ENCODE peak calls at places on chromosomes 16 and 17, in nine cellular contexts. D, T, N, Q, F, X, V, B and G are unnamed samples.

GRCh38 chr17:12288007-12288406 is 267.3 kb downstream of the MAP2K4 start:
- DNase-seq in B (no peak), T (no peak), V (no peak), Q (no peak), X (no peak), D (no peak), N (no peak), F (no peak), G (no peak)

GRCh38 chr16:67254809-67255552 is 6.2 kb downstream of the SLC9A5 start:
- DNase-seq in F (no peak), T (no peak), V (no peak), D (no peak), B (peak), Q (no peak), X (no peak), N (no peak), G (no peak)

GRCh38 chr16:67860589-67861398 is 12.1 kb upstream of the EDC4 start:
- DNase-seq in X (no peak), T (peak), D (no peak), F (no peak), Q (no peak), V (no peak), B (no peak), N (no peak), G (no peak)

GRCh38 chr17:77002103-77003045 is 134.2 kb downstream of the MGAT5B start:
- DNase-seq in B (no peak), F (peak), T (peak), D (peak), X (no peak), V (no peak), N (peak), Q (no peak), G (no peak)

GRCh38 chr16:14024300-14024699 is 46.8 kb upstream of the MRTFB start:
- DNase-seq in V (no peak), F (no peak), T (no peak), B (no peak), Q (peak), D (no peak), X (no peak), N (no peak), G (peak)

GRCh38 chr16:56950881-56951771 is 10.6 kb upstream of the CETP start:
- DNase-seq in F (peak), B (peak), V (no peak), X (peak), D (peak), N (no peak), Q (peak), T (peak), G (peak)

GRCh38 chr17:7579839-7580630 is 597 bp downstream of the CD68 start:
- DNase-seq in Q (no peak), T (no peak), N (no peak), X (peak), V (no peak), F (no peak), B (no peak), D (no peak), G (no peak)

GRCh38 chr17:59763861-59764260 is 56.4 kb downstream of the VMP1 start:
- DNase-seq in D (no peak), V (no peak), T (peak), Q (peak), N (no peak), F (peak), B (no peak), X (no peak), G (no peak)

GRCh38 chr17:55421179-55421934 is at the start of gene MMD:
- DNase-seq in X (peak), D (peak), V (no peak), Q (no peak), B (peak), N (no peak), T (no peak), F (no peak), G (no peak)

GRCh38 chr17:80792373-80792781 is 199.3 kb upstream of the CHMP6 start:
- DNase-seq in X (no peak), N (no peak), F (no peak), B (no peak), D (no peak), V (no peak), Q (no peak), T (peak), G (no peak)

GRCh38 chr17:18145811-18146210 is 37.3 kb downstream of the MYO15A start:
- DNase-seq in D (no peak), T (no peak), V (no peak), B (no peak), F (no peak), Q (no peak), X (no peak), N (no peak), G (no peak)

GRCh38 chr16:12539185-12539929 is 264.3 kb downstream of the CPPED1 start:
- DNase-seq in D (no peak), N (no peak), B (no peak), X (no peak), V (peak), F (no peak), T (no peak), Q (no peak), G (peak)

GRCh38 chr16:74035816-74036215 is 260.8 kb upstream of the PSMD7 start:
- DNase-seq in F (peak), D (peak), X (no peak), T (peak), B (peak), Q (no peak), V (no peak), N (peak), G (peak)

GRCh38 chr16:54927125-54928015 is 3.3 kb upstream of the IRX5 start:
- DNase-seq in X (no peak), V (no peak), B (peak), D (no peak), T (no peak), F (no peak), Q (no peak), N (no peak), G (peak)

GRCh38 chr17:76337413-76337777 is 16.3 kb downstream of the PRPSAP1 start:
- DNase-seq in D (no peak), F (no peak), X (no peak), B (no peak), V (no peak), T (no peak), N (no peak), Q (peak), G (peak)

GRCh38 chr16:49821156-49821555 is 34.8 kb downstream of the ZNF423 start:
- DNase-seq in B (no peak), Q (no peak), N (no peak), V (no peak), X (no peak), D (peak), T (no peak), F (no peak), G (no peak)

GRCh38 chr17:2295575-2295974 is 8.0 kb downstream of the SMG6 start:
- DNase-seq in Q (no peak), B (no peak), D (no peak), T (no peak), F (no peak), N (no peak), V (no peak), X (no peak), G (no peak)

GRCh38 chr16:87965417-87965816 is 14.2 kb downstream of the BANP start:
- DNase-seq in V (no peak), T (no peak), N (no peak), F (no peak), D (no peak), X (no peak), B (peak), Q (no peak), G (no peak)

GRCh38 chr16:15650019-15650697 is at the start of gene NDE1:
- DNase-seq in F (peak), T (peak), X (peak), V (no peak), N (peak), B (peak), Q (peak), D (peak), G (peak)

GRCh38 chr17:5786510-5786875 is 202.2 kb upstream of the NLRP1 start:
- DNase-seq in X (no peak), V (no peak), F (no peak), Q (no peak), T (no peak), B (no peak), D (no peak), N (no peak), G (no peak)

GRCh38 chr17:7956208-7956965 is 24.4 kb downstream of the CNTROB start:
- DNase-seq in Q (peak), B (no peak), F (no peak), V (no peak), N (no peak), D (peak), T (no peak), X (no peak), G (no peak)

GRCh38 chr16:2072926-2073325 is 25.1 kb downstream of the TSC2 start:
- DNase-seq in V (no peak), Q (no peak), D (no peak), N (no peak), F (no peak), T (no peak), X (no peak), B (no peak), G (no peak)

GRCh38 chr16:79599837-79600635 is 501 bp downstream of the MAF start:
- DNase-seq in Q (no peak), B (peak), N (no peak), V (no peak), T (peak), F (no peak), D (peak), X (peak), G (peak)

GRCh38 chr17:78117027-78117981 is 11.3 kb downstream of the TMC6 start:
- DNase-seq in V (no peak), X (peak), Q (no peak), B (no peak), T (no peak), D (peak), F (no peak), N (no peak), G (no peak)

GRCh38 chr16:51630051-51630450 is 479.0 kb upstream of the SALL1 start:
- DNase-seq in V (no peak), X (peak), B (no peak), T (no peak), Q (no peak), D (no peak), F (no peak), N (no peak), G (no peak)

GRCh38 chr16:73034374-73034773 is 13.6 kb downstream of the ZFHX3 start:
- DNase-seq in Q (no peak), T (no peak), B (no peak), D (no peak), N (no peak), F (no peak), X (no peak), V (peak), G (no peak)

GRCh38 chr17:17885029-17885351 is 48.2 kb upstream of the SREBF1 start:
- DNase-seq in T (no peak), N (no peak), F (no peak), Q (no peak), B (no peak), X (no peak), V (no peak), D (no peak), G (no peak)

GRCh38 chr17:4833941-4834501 is 881 bp downstream of the MINK1 start:
- DNase-seq in N (no peak), Q (peak), X (no peak), B (no peak), T (peak), D (peak), F (peak), V (no peak), G (peak)

GRCh38 chr17:80364091-80364691 is 50.8 kb upstream of the ENDOV start:
- DNase-seq in N (peak), B (no peak), F (peak), D (peak), Q (no peak), V (no peak), T (peak), X (peak), G (peak)

GRCh38 chr16:88977028-88977844 is at the start of gene CBFA2T3:
- DNase-seq in F (no peak), T (no peak), B (peak), D (no peak), N (no peak), Q (peak), V (no peak), X (no peak), G (peak)

GRCh38 chr17:4944554-4945175 is 3.7 kb downstream of the PFN1 start:
- DNase-seq in T (no peak), V (no peak), D (no peak), N (no peak), B (no peak), Q (no peak), F (no peak), X (no peak), G (no peak)

GRCh38 chr16:1351582-1352362 is at the start of the genes GNPTG and TSR3:
- DNase-seq in N (peak), X (peak), B (peak), D (peak), F (peak), V (peak), T (peak), Q (peak), G (peak)

GRCh38 chr16:10984509-10984908 is 40.1 kb downstream of the CLEC16A start:
- DNase-seq in Q (no peak), B (no peak), F (no peak), D (no peak), T (no peak), X (no peak), N (no peak), V (no peak), G (no peak)

GRCh38 chr16:28009586-28010373 is 53.7 kb downstream of the GSG1L start:
- DNase-seq in X (no peak), N (no peak), T (no peak), F (no peak), V (no peak), Q (no peak), B (no peak), D (no peak), G (no peak)

DNA sequence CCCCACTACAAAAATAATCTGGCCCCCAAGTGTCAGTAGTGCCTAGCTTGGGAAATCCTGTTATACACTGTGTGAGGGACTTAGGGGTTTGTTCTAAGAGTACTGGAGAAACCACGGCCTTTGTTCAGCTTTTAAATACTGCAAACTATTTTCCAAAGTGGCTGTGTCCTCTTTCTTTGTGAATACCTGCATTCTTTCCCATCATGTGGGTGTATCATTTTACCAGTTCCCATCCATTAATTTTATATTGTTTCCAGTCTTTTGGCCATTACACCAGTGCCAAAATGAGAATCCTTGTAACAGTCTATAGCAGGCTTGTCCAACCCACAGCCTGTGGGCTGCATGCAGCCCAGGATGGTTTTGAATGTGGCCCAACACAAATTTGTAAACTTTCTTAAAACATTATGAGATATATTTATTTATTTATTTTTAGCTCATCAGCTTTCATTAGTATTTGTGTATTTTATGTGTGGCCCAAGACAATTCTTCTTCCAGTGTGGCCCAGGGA is 23.9 kb downstream of the ITPRIPL2 start:
- DNase-seq in V (no peak), T (no peak), D (no peak), N (no peak), B (no peak), Q (no peak), X (no peak), F (no peak), G (no peak)
- H3K4me3 ChIP-seq in V (no peak), T (no peak), D (no peak), N (no peak), B (no peak), Q (no peak), X (no peak), F (no peak), G (no peak)

DNA sequence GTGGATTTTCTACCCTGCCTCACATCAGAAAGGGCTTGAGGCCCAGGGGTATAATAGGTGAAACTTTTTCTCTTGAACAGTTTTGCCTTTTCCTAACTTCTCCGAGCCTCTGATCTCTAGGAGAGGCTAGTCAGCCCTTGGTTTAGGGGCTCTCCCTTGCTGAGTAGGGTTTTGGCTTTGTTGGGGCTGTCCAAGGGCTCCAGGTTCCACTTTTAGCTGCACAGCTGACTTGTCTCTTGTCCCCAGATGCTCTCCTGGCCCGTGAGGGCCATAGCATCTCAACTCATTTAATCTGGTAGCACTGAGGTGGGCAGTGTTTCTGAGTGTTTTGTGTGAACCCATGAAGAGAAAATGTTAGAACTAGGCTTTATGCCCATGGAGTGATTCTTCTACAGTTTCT is 103.9 kb downstream of the MSI2 start:
- DNase-seq in X (no peak), V (no peak), F (no peak), B (no peak), N (no peak), D (no peak), T (no peak), Q (no peak), G (no peak)
- TF ChIP-seq MAX in X (no peak), V (no peak), F (no peak), B (no peak), N (no peak), D (no peak), T (no peak), Q (no peak), G (no peak)

GRCh38 chr17:57373071-57373470 is 116.7 kb downstream of the MSI2 start:
- DNase-seq in X (no peak), T (no peak), D (no peak), Q (no peak), N (no peak), F (peak), B (no peak), V (no peak), G (no peak)
- H3K4me3 ChIP-seq in X (no peak), T (no peak), D (no peak), Q (no peak), N (no peak), F (no peak), B (no peak), V (no peak), G (no peak)

GRCh38 chr16:3642397-3643094 is 11.9 kb upstream of the DNASE1 start:
- DNase-seq in N (peak), T (no peak), D (peak), X (peak), B (peak), F (no peak), V (no peak), Q (peak), G (no peak)
- TF ChIP-seq MAX in N (no peak), T (no peak), D (peak), X (no peak), B (peak), F (no peak), V (no peak), Q (no peak), G (no peak)